ENCODE peak calls at places on chromosomes 3 and 15, in seven cellular contexts. L is kidney tubule cell, H is fibroblast of lung, C is H7, Y is A673, E is T-helper 1 cell, K is midbrain. O is an unnamed sample.

GRCh38 chr3:149534671-149535394 is 60.3 kb downstream of the TM4SF4 start:
- DNase-seq in C (no peak), H (peak; percentile 92), Y (peak; percentile 25), L (no peak), K (peak; percentile 62), E (no peak), O (peak; percentile 70)

GRCh38 chr3:101635954-101636798 is 40.8 kb downstream of the ZBTB11 start:
- DNase-seq in L (peak; percentile 49), Y (peak; percentile 72), K (peak; percentile 9), C (peak; percentile 54), E (peak; percentile 48), H (peak; percentile 15), O (peak; percentile 23)

GRCh38 chr3:50089603-50089945 is 855 bp downstream of the RBM5 start:
- DNase-seq in C (peak; percentile 76), L (no peak), E (no peak), K (no peak), H (peak; percentile 45), Y (no peak), O (no peak)

GRCh38 chr15:62306851-62307504 is 141.9 kb upstream of the C2CD4B start:
- DNase-seq in K (peak; percentile 69), H (peak; percentile 68), C (peak; percentile 75), L (peak; percentile 90), E (no peak), Y (peak; percentile 72), O (peak; percentile 73)

GRCh38 chr3:102163039-102163817 is 271.6 kb upstream of the ZPLD1 start:
- DNase-seq in Y (peak; percentile 60), H (peak; percentile 79), L (peak; percentile 95), K (no peak), E (no peak), C (no peak), O (peak; percentile 86)

GRCh38 chr3:197366301-197367044 is 68.1 kb upstream of the DLG1 start:
- DNase-seq in K (no peak), Y (no peak), E (no peak), C (no peak), L (no peak), H (peak; percentile 74), O (peak; percentile 62)

GRCh38 chr15:80455051-80455648 is 51.0 kb downstream of the ARNT2 start:
- DNase-seq in Y (no peak), K (no peak), E (no peak), H (peak; percentile 34), C (no peak), L (no peak), O (no peak)

GRCh38 chr3:33541918-33542317 is 101.7 kb upstream of the UBP1 start:
- DNase-seq in K (no peak), E (no peak), C (no peak), Y (no peak), L (peak; percentile 59), H (no peak), O (no peak)

GRCh38 chr3:178671261-178672191 is 135.3 kb downstream of the KCNMB2 start:
- DNase-seq in L (peak; percentile 93), C (no peak), H (peak; percentile 58), K (no peak), E (no peak), Y (no peak), O (peak; percentile 4)

GRCh38 chr15:60408438-60409105 is 10.8 kb upstream of the ANXA2 start:
- DNase-seq in C (no peak), K (no peak), H (peak; percentile 88), E (no peak), L (peak; percentile 95), Y (peak; percentile 48), O (peak; percentile 75)

GRCh38 chr3:12662593-12663310 is 1.2 kb downstream of the RAF1 start:
- DNase-seq in E (peak; percentile 8), Y (peak; percentile 49), C (peak; percentile 58), L (peak; percentile 50), H (peak; percentile 47), K (peak; percentile 50), O (no peak)